ENCODE peak calls at places on chromosome 11, in eight cellular contexts. Q is brain microvascular endothelial cell, O is thoracic aorta, C is psoas muscle, N is hepatocyte, K is fibroblast of lung, E is SJCRH30, J is suprapubic skin. Z is an unnamed sample.
A peak's percentile ranks its signal among the peaks of the same experiment; 100 is the strongest.

GRCh38 chr11:358129-358805 is 11.0 kb upstream of the B4GALNT4 start:
- DNase-seq in N (no peak), O (no peak), Q (no peak), K (no peak), J (no peak), E (no peak), C (no peak), Z (no peak)

GRCh38 chr11:126502982-126503381 is 147.5 kb downstream of the ST3GAL4 start:
- DNase-seq in N (no peak), E (no peak), K (no peak), O (no peak), C (no peak), J (no peak), Q (no peak), Z (no peak)

GRCh38 chr11:112157274-112157766 is 6.6 kb downstream of the IL18 start:
- DNase-seq in Q (peak; percentile 97), J (no peak), E (peak; percentile 33), O (peak; percentile 31), K (peak; percentile 100), N (peak; percentile 75), C (no peak), Z (no peak)

GRCh38 chr11:129418039-129418438 is 42.4 kb downstream of the BARX2 start:
- DNase-seq in J (no peak), O (no peak), Q (no peak), C (no peak), K (no peak), N (no peak), E (no peak), Z (no peak)

GRCh38 chr11:2466869-2467694 is 22.3 kb downstream of the KCNQ1 start:
- DNase-seq in O (no peak), Q (no peak), K (no peak), E (no peak), C (no peak), N (no peak), J (no peak), Z (peak; percentile 33)

GRCh38 chr11:63998558-63999348 is 12.5 kb downstream of the OTUB1 start:
- DNase-seq in J (no peak), O (no peak), N (no peak), E (no peak), K (no peak), C (no peak), Q (no peak), Z (no peak)

GRCh38 chr11:69447786-69448185 is 33.7 kb upstream of the LINC01488 start:
- DNase-seq in C (no peak), O (no peak), K (no peak), J (no peak), Q (no peak), N (no peak), E (no peak), Z (no peak)

GRCh38 chr11:88338223-88338661 is 706 bp upstream of the CTSC start:
- DNase-seq in O (no peak), N (peak; percentile 64), E (peak; percentile 3), J (peak; percentile 65), K (peak; percentile 74), Q (peak; percentile 47), C (peak; percentile 26), Z (peak; percentile 40)

GRCh38 chr11:92482502-92482901 is 257.9 kb downstream of the FAT3 start:
- DNase-seq in K (no peak), C (no peak), O (no peak), N (no peak), Q (no peak), J (no peak), E (no peak), Z (no peak)

GRCh38 chr11:2933376-2934056 is 4.3 kb upstream of the PHLDA2 start:
- DNase-seq in J (peak; percentile 89), N (no peak), E (no peak), Q (no peak), O (peak; percentile 65), K (peak; percentile 78), C (peak; percentile 74), Z (peak; percentile 53)

GRCh38 chr11:35045219-35045819 is 93.7 kb upstream of the CD44 start:
- DNase-seq in C (no peak), J (no peak), E (no peak), N (peak; percentile 47), O (no peak), Q (no peak), K (no peak), Z (peak; percentile 81)

DNA sequence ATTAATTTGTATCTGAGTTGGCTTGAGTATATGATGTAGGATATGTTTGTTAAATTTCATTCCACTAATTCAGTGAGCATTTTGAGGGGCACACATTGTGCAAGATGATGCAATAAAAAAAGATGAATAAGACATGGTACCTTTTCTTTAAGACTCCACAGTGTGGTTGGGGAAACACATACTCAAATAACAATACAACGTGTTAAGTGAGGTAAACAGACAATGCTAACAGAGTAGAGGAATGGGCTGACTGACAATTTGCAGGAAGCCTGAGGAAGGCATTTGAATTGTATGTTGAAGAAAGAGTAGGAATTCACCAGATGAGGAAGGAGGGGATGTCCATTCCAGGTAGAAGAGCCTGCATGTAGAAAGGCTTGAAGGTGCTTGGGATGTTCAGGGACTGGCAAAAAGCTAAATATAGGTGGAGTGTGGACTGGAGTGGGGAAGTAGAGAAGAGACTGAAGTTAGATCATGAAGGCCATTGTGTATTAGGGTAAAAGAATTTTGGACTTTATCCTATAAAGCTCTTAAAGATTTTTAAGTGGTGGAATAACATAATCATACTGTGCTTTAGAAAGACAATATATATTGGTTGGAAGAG is 6.8 kb downstream of the RNF169 start:
- DNase-seq in E (no peak), N (no peak), C (no peak), K (peak; percentile 29), Q (no peak), O (no peak), J (no peak), Z (no peak)
- H3K27ac ChIP-seq in E (no peak overlapping the region), N (peak overlapping the region; percentile 70), C (no peak overlapping the region), K (peak overlapping the region; percentile 78), Q (peak overlapping the region; percentile 83), O (no peak overlapping the region), J (no peak overlapping the region), Z (no peak overlapping the region)

DNA sequence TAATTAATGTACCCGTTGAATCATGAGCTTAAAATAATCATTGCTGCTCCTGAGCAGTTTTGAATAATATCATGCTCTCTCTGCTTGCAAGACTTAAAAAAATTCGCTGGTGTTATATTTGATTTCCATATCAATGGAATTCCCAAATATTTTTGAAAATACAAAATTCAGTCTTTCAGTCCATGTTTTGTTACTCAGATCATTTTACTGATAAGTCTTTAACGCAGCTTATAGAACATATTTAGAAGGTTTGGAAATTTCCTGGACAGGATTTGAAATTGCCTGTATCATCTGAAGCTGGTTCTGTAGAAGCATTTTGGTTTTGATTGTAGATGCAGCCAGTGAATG is 1.9 kb downstream of the BMAL1 start:
- DNase-seq in Q (no peak), J (no peak), K (no peak), C (no peak), E (no peak), N (no peak), O (no peak), Z (no peak)
- H3K4me3 ChIP-seq in Q (no peak overlapping the region), J (peak overlapping the region; percentile 70), K (no peak overlapping the region), C (peak overlapping the region; percentile 99), E (no peak overlapping the region), N (no peak overlapping the region), O (peak overlapping the region; percentile 98), Z (peak overlapping the region; percentile 95)

GRCh38 chr11:28342704-28343103 is 234.5 kb downstream of the METTL15 start:
- DNase-seq in C (no peak), K (peak; percentile 69), N (no peak), Q (no peak), J (no peak), E (no peak), O (no peak), Z (no peak)
- H3K27ac ChIP-seq in C (no peak overlapping the region), K (peak overlapping the region; percentile 22), N (peak overlapping the region; percentile 21), Q (peak overlapping the region; percentile 89), J (no peak overlapping the region), E (no peak overlapping the region), O (no peak overlapping the region), Z (no peak overlapping the region)

GRCh38 chr11:134411887-134412507 is at the start of gene B3GAT1:
- DNase-seq in E (no peak), C (no peak), N (peak; percentile 16), K (no peak), Q (no peak), J (no peak), O (no peak), Z (no peak)
- H3K4me3 ChIP-seq in E (no peak within 1 kb of the TSS), C (peak within 1 kb of the TSS; percentile 54), N (peak within 1 kb of the TSS; percentile 36), K (no peak within 1 kb of the TSS), Q (peak within 1 kb of the TSS; percentile 17), J (peak within 1 kb of the TSS; percentile 50), O (peak within 1 kb of the TSS; percentile 67), Z (peak within 1 kb of the TSS; percentile 57)